ENCODE peak calls at places on chromosomes 11 and 22, in six cellular contexts. C is IMR-90, I is neuronal stem cell, U is H1, P is H9, J is trophoblast cell. R is an unnamed sample.

GRCh38 chr11:95044010-95044409 is 5.2 kb upstream of the KDM4F start:
- DNase-seq in I (no peak), U (no peak), P (no peak), C (no peak), J (no peak), R (peak)

GRCh38 chr11:77813256-77813655 is 7.3 kb downstream of the RSF1 start:
- DNase-seq in J (no peak), I (no peak), C (peak), P (no peak), U (no peak), R (no peak)

GRCh38 chr22:49589811-49590210 is 237.9 kb downstream of the BRD1 start:
- DNase-seq in I (no peak), J (no peak), C (no peak), P (no peak), U (no peak), R (no peak)

GRCh38 chr11:45209904-45210699 is 63.7 kb downstream of the PRDM11 start:
- DNase-seq in P (peak), I (peak), J (no peak), U (peak), C (peak), R (peak)

GRCh38 chr11:4804280-4804679 is at the start of gene OR52R1:
- DNase-seq in C (no peak), I (no peak), P (no peak), U (no peak), J (no peak), R (no peak)

GRCh38 chr11:31875861-31876625 is 64.9 kb upstream of the PAX6 start:
- DNase-seq in J (no peak), C (no peak), U (no peak), I (peak), P (peak), R (no peak)

GRCh38 chr11:95138448-95138847 is 48.8 kb downstream of the ENDOD1 start:
- DNase-seq in C (no peak), I (no peak), P (no peak), U (no peak), J (no peak), R (peak)

GRCh38 chr11:114170226-114170625 is 110.7 kb downstream of the ZBTB16 start:
- DNase-seq in U (no peak), P (no peak), J (no peak), I (peak), C (no peak), R (no peak)

GRCh38 chr22:44531487-44531886 is 33.5 kb upstream of the RTL6 start:
- DNase-seq in C (no peak), P (no peak), J (no peak), U (no peak), I (no peak), R (no peak)

GRCh38 chr11:64141081-64141783 is 24.7 kb downstream of the MACROD1 start:
- DNase-seq in J (no peak), C (no peak), I (no peak), U (no peak), P (no peak), R (no peak)

GRCh38 chr11:85762226-85762625 is 48.7 kb downstream of the SYTL2 start:
- DNase-seq in J (no peak), C (no peak), P (no peak), U (no peak), I (no peak), R (no peak)

GRCh38 chr22:47198801-47199251 is 436.4 kb downstream of the TBC1D22A start:
- DNase-seq in U (peak), I (no peak), J (no peak), P (no peak), C (no peak), R (no peak)

GRCh38 chr11:70091651-70092050 is 13.5 kb downstream of the ANO1 start:
- DNase-seq in J (no peak), P (no peak), C (no peak), I (no peak), U (no peak), R (no peak)

GRCh38 chr11:76206327-76207081 is at the start of gene WNT11:
- DNase-seq in C (no peak), U (peak), I (peak), J (peak), P (peak), R (peak)

GRCh38 chr11:99739464-99740089 is 718.8 kb downstream of the CNTN5 start:
- DNase-seq in U (no peak), P (no peak), I (peak), J (no peak), C (peak), R (peak)

GRCh38 chr11:12803086-12803826 is 129.0 kb downstream of the TEAD1 start:
- DNase-seq in C (peak), J (no peak), U (no peak), P (no peak), I (peak), R (peak)

GRCh38 chr11:128468106-128468505 is 119.3 kb downstream of the ETS1 start:
- DNase-seq in C (no peak), I (no peak), J (peak), U (no peak), P (no peak), R (no peak)

GRCh38 chr11:104524276-104524675 is 360.3 kb upstream of the PDGFD start:
- DNase-seq in J (no peak), C (no peak), P (no peak), U (no peak), I (no peak), R (no peak)

GRCh38 chr22:43393132-43393844 is 18.5 kb upstream of the MPPED1 start:
- DNase-seq in I (no peak), P (no peak), C (no peak), J (no peak), U (no peak), R (no peak)

GRCh38 chr11:19775622-19776021 is 63.0 kb downstream of the NAV2 start:
- DNase-seq in C (no peak), P (no peak), U (no peak), I (no peak), J (no peak), R (no peak)

GRCh38 chr22:49833340-49834007 is 5.8 kb upstream of the BRD1 start:
- DNase-seq in U (no peak), P (no peak), J (peak), I (no peak), C (no peak), R (no peak)

DNA sequence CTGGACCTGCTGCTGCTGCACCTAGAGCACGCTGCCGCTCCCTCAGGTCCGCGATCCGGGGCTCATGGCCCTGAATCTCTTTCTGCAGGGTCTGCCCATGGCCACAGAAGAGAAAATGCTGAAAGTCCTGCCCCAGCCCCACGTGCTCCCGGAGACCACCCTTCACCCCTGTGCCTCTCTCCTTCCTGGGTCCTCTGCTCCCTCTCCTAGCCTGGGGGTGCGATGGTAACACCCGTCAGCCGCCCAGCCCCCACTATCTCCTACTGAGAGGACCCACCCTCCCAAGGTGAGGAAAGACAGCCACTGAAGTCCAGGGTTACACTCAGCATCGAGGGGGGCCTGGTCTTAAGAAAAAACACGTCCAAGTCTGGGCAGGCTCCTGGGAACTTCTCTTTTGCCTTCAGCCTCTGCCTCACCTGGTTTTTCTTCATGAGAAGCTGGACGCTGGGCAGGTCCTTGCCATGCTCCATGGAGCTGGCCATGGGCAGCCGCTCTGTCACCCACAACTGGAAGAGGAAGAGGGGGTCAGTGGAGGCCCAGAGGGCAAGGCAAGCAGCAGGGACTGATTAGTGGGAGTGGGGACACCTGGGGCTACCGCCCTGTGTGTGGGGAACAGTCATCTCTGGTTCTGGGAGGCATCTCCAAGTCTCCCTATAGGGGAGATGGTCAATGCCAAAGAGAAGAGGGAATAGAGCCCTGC is 15.8 kb upstream of the RBM4B start:
- DNase-seq in C (no peak), J (no peak), U (no peak), I (no peak), P (no peak), R (no peak)
- H4K91ac ChIP-seq in C (no peak), J (no peak), U (no peak), I (no peak), P (no peak), R (no peak)

GRCh38 chr11:2348986-2349385 is 28.1 kb upstream of the CD81 start:
- DNase-seq in P (no peak), U (no peak), J (no peak), C (peak), I (no peak), R (peak)

GRCh38 chr11:2355000-2355644 is 22.0 kb upstream of the CD81 start:
- DNase-seq in P (no peak), U (no peak), J (no peak), I (no peak), C (peak), R (peak)

GRCh38 chr11:2346586-2347335 is 30.3 kb upstream of the CD81 start:
- DNase-seq in I (no peak), P (no peak), U (no peak), C (no peak), J (no peak), R (no peak)

GRCh38 chr11:2347449-2347848 is 29.7 kb upstream of the CD81 start:
- DNase-seq in P (no peak), C (no peak), U (no peak), J (no peak), I (no peak), R (no peak)

DNA sequence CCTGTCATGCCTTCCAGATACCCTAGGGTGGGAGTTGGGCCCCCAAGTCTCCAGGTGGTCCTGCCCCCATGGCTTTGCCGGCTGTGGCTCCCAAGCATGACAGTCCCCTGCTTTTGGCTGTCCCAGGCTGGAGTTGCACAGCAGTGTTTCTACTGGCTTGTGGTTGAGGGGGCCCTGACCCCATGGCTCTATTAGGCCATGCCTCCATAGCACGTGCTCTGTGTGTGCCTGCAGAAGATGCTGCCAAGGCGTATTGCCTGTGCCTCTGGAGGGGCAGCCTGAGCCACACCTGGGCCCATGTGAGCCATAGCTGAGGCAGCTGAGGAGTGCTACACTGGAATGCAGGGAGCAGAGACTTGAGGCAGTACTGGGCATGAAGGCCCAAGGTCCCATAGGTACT is 25.4 kb upstream of the CD81 start:
- DNase-seq in P (no peak), J (no peak), C (no peak), I (no peak), U (no peak), R (no peak)
- H4K91ac ChIP-seq in P (no peak), J (no peak), C (no peak), I (peak), U (no peak), R (no peak)

DNA sequence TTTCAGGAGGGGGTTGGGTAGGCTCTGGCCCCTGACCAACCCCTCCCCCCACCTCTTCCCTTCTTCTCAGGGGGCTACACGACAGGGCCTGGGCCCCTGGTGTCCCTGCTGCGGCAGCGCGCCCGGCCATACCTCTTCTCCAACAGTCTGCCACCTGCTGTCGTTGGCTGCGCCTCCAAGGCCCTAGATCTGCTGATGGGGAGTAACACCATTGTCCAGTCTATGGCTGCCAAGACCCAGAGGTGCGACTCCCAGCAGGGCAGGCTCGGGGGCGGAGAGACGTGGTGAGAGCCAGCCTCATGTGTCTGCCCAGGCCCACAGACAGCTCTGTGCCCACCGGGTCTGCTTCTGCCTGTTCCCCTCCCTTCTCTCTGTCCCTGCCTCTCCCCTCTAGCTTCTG is 7.6 kb upstream of the GALR3 start:
- DNase-seq in I (no peak), P (no peak), J (no peak), C (no peak), U (no peak), R (no peak)
- H4K91ac ChIP-seq in I (no peak), P (no peak), J (no peak), C (no peak), U (no peak), R (no peak)

GRCh38 chr11:107688322-107688918 is 23.4 kb downstream of the SLN start:
- DNase-seq in P (no peak), J (no peak), U (no peak), I (no peak), C (no peak), R (no peak)
- H4K91ac ChIP-seq in P (no peak), J (no peak), U (no peak), I (no peak), C (no peak), R (no peak)